ENCODE peak calls at places on chromosomes 12 and 14, in ten cellular contexts. Y, A, O, M, K, N, J, S, H and G are unnamed samples.

GRCh38 chr14:58746261-58746660 is 108.5 kb downstream of the DACT1 start:
- DNase-seq in Y (no peak), A (no peak), O (no peak), M (no peak), K (no peak), N (no peak), J (no peak), S (no peak), H (no peak), G (no peak)

GRCh38 chr14:101600891-101601602 is 39.8 kb downstream of the DIO3 start:
- DNase-seq in Y (peak), A (no peak), O (no peak), M (peak), K (no peak), N (peak), J (no peak), S (no peak), H (no peak), G (no peak)

GRCh38 chr12:38544357-38545066 is 227.9 kb downstream of the ALG10B start:
- DNase-seq in Y (no peak), A (no peak), O (no peak), M (no peak), K (peak), N (no peak), J (no peak), S (no peak), H (no peak), G (no peak)

GRCh38 chr12:7130791-7131501 is 775 bp downstream of the CLSTN3 start:
- DNase-seq in Y (no peak), A (peak), O (no peak), M (no peak), K (peak), N (peak), J (peak), S (peak), H (peak), G (peak)

GRCh38 chr12:31369712-31370521 is 44.0 kb upstream of the SINHCAF start:
- DNase-seq in Y (no peak), A (no peak), O (peak), M (no peak), K (no peak), N (peak), J (peak), S (peak), H (no peak), G (no peak)

GRCh38 chr14:100867631-100868315 is 35.7 kb downstream of the RTL1 start:
- DNase-seq in Y (peak), A (no peak), O (peak), M (no peak), K (no peak), N (no peak), J (no peak), S (no peak), H (no peak), G (no peak)

GRCh38 chr14:99727096-99727870 is 43.2 kb downstream of the CYP46A1 start:
- DNase-seq in Y (peak), A (no peak), O (peak), M (peak), K (no peak), N (no peak), J (peak), S (peak), H (no peak), G (no peak)

GRCh38 chr12:106282457-106283097 is 20.0 kb upstream of the TCP11L2 start:
- DNase-seq in Y (no peak), A (peak), O (no peak), M (no peak), K (peak), N (peak), J (peak), S (peak), H (no peak), G (no peak)

GRCh38 chr12:112386726-112387125 is 4.5 kb upstream of the HECTD4 start:
- DNase-seq in Y (no peak), A (no peak), O (no peak), M (no peak), K (peak), N (no peak), J (no peak), S (no peak), H (no peak), G (no peak)

GRCh38 chr14:64891839-64892375 is 12.2 kb upstream of the SPTB start:
- DNase-seq in Y (no peak), A (peak), O (no peak), M (no peak), K (peak), N (no peak), J (no peak), S (no peak), H (no peak), G (no peak)

GRCh38 chr12:12976366-12976765 is 23.7 kb downstream of the HEBP1 start:
- DNase-seq in Y (no peak), A (no peak), O (no peak), M (no peak), K (no peak), N (no peak), J (no peak), S (no peak), H (no peak), G (peak)

DNA sequence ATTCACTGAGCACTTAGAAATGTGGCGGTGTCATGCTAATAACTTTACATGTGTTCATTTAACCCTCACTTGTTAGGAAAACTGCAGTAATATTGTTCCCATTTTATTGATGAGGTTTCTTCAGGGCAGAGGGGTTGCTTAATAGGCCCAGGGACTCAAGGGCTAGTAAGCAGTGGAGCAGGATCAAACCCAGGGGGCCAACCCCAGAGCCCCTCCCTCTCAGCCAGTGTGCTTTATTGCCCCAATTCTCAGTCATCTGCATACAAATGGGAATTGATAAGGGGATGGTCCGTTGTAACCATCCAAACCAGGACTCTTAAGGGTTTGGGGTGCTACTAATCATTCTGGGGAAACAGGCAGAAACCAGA is 142.8 kb upstream of the AMIGO2 start:
- DNase-seq in Y (no peak), A (no peak), O (no peak), M (no peak), K (no peak), N (no peak), J (no peak), S (no peak), H (no peak), G (no peak)
- H3K27ac ChIP-seq in Y (no peak), A (peak), O (no peak), M (no peak), K (no peak), N (no peak), J (peak), S (no peak), H (peak), G (no peak)

GRCh38 chr12:93777249-93777648 is 100.1 kb downstream of the CRADD start:
- DNase-seq in Y (no peak), A (no peak), O (no peak), M (no peak), K (no peak), N (peak), J (no peak), S (no peak), H (no peak), G (no peak)

GRCh38 chr12:93782854-93783253 is 105.7 kb downstream of the CRADD start:
- DNase-seq in Y (no peak), A (no peak), O (no peak), M (no peak), K (no peak), N (no peak), J (no peak), S (no peak), H (no peak), G (no peak)

GRCh38 chr12:93776581-93777018 is 99.4 kb downstream of the CRADD start:
- DNase-seq in Y (no peak), A (no peak), O (no peak), M (no peak), K (no peak), N (no peak), J (no peak), S (no peak), H (no peak), G (no peak)

GRCh38 chr12:93778306-93778705 is 101.1 kb downstream of the CRADD start:
- DNase-seq in Y (peak), A (no peak), O (peak), M (no peak), K (no peak), N (peak), J (peak), S (no peak), H (no peak), G (no peak)

GRCh38 chr12:93780115-93780641 is 103.0 kb downstream of the CRADD start:
- DNase-seq in Y (no peak), A (no peak), O (no peak), M (no peak), K (no peak), N (no peak), J (no peak), S (no peak), H (no peak), G (no peak)
- H3K27ac ChIP-seq in Y (no peak), A (no peak), O (no peak), M (peak), K (no peak), N (no peak), J (no peak), S (no peak), H (no peak), G (no peak)

GRCh38 chr12:104957388-104958008 is 592 bp downstream of the SLC41A2 start:
- DNase-seq in Y (no peak), A (peak), O (no peak), M (no peak), K (no peak), N (no peak), J (no peak), S (peak), H (peak), G (no peak)
- H3K27ac ChIP-seq in Y (peak), A (peak), O (peak), M (peak), K (no peak), N (peak), J (peak), S (peak), H (no peak), G (no peak)

GRCh38 chr14:68389973-68390372 is 402.9 kb downstream of the ZFP36L1 start:
- DNase-seq in Y (no peak), A (no peak), O (no peak), M (no peak), K (no peak), N (no peak), J (no peak), S (no peak), H (no peak), G (no peak)
- H3K27ac ChIP-seq in Y (no peak), A (no peak), O (peak), M (no peak), K (no peak), N (no peak), J (no peak), S (no peak), H (no peak), G (no peak)

GRCh38 chr14:90553298-90553920 is 156.6 kb downstream of the CALM1 start:
- DNase-seq in Y (peak), A (no peak), O (no peak), M (no peak), K (peak), N (no peak), J (no peak), S (no peak), H (no peak), G (no peak)

GRCh38 chr14:90554341-90554740 is 157.5 kb downstream of the CALM1 start:
- DNase-seq in Y (peak), A (no peak), O (peak), M (no peak), K (no peak), N (no peak), J (no peak), S (peak), H (no peak), G (peak)

GRCh38 chr14:90552465-90553297 is 155.9 kb downstream of the CALM1 start:
- DNase-seq in Y (peak), A (no peak), O (no peak), M (no peak), K (no peak), N (no peak), J (no peak), S (no peak), H (no peak), G (no peak)

GRCh38 chr14:90555126-90556049 is 158.6 kb downstream of the CALM1 start:
- DNase-seq in Y (peak), A (no peak), O (no peak), M (no peak), K (no peak), N (no peak), J (no peak), S (no peak), H (no peak), G (no peak)

GRCh38 chr14:90553921-90554336 is 157.1 kb downstream of the CALM1 start:
- DNase-seq in Y (peak), A (no peak), O (no peak), M (no peak), K (peak), N (no peak), J (no peak), S (no peak), H (no peak), G (peak)
- H3K27ac ChIP-seq in Y (no peak), A (no peak), O (peak), M (no peak), K (peak), N (no peak), J (no peak), S (peak), H (no peak), G (peak)

DNA sequence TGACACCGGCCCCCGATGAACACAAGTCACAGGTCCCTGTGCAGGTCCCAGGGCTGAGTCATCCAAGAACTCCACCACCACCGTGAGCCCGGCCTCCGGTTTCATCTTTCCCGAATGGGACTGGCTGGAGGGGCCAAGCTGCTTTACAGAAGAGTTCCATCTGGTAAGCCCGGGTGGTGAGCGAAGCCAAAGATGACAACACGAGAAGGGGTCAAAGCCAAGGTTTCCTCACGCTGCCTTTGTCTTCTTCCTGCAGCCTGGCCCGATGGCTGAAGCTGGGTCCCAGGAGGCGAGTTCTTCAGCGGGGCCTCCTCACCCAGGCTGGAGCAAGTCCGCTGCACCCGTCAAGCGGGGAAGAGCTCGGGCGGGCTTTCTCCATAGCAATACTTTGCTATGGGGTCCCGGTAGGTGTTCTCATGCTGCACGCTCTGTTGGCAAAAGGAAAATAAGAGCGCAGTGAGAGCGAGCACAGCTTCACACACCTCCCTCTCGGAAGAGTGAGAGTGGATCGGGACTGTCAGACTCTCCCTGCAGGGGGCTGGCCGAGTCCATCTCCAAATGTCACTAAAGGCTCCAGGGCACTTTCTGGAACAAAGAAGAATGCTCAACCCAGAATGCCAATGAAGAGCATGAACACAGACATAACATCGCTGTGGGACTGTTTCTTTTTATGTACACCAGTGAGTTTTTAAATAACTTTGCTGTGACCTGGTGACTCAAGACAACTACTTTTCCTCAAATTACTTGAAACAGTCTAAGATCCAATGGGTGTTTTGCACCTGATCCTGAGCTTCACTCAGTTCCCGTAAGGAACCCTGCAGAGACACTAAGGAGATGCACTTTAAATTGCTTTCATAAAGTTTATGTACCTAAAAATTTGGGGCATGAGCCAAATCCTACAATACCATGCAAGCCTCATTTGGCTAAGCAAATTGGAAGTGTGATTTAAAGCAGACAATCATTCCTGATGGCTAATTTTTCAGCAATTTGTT is 20.1 kb downstream of the SPRING1 start:
- DNase-seq in Y (peak), A (no peak), O (peak), M (no peak), K (no peak), N (peak), J (no peak), S (no peak), H (no peak), G (peak)
- H3K27ac ChIP-seq in Y (no peak), A (no peak), O (no peak), M (peak), K (no peak), N (no peak), J (no peak), S (no peak), H (no peak), G (peak)

DNA sequence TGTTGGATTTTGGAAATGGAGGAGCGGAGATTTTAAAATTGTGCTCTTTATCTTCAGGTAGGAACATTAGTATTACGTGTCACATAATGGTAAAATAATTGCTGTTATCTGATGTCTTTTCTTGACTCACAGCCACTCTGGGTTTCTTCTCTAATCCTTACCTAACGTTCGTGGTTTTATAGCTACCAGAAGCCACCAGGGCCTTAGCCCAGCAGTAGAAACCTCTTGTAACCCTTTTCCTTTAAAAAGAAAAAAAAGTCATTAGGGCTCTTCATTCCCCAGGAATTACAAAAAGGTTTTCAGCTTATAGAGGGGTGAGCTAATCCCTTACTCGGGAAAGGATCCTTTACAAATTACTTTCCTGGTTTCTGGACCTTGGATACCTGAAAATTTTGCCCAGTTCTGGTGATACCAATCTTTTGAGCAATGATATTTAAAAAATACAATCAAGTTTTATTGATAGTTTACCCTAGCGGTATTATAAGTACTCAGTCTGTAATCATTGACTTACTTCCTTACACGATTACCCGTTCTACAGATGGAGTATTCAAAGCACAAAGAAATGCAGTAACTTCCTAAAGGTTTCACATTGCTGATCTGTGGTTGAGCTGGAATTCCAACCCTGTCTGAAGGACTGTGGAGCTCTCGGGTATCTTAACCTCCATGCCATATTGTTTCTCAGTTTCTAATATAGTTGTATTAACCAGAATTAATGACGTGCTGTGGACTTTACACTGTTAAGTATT is 1.6 kb downstream of the GABARAPL1 start:
- DNase-seq in Y (no peak), A (no peak), O (no peak), M (no peak), K (no peak), N (no peak), J (no peak), S (no peak), H (no peak), G (no peak)
- H3K27ac ChIP-seq in Y (peak), A (peak), O (peak), M (peak), K (peak), N (peak), J (peak), S (peak), H (peak), G (peak)

GRCh38 chr12:92142251-92142896 is 3.3 kb downstream of the BTG1 start:
- DNase-seq in Y (no peak), A (peak), O (no peak), M (no peak), K (no peak), N (no peak), J (no peak), S (no peak), H (no peak), G (no peak)

GRCh38 chr12:92139634-92140555 is 5.8 kb downstream of the BTG1 start:
- DNase-seq in Y (no peak), A (no peak), O (no peak), M (no peak), K (no peak), N (no peak), J (no peak), S (no peak), H (no peak), G (no peak)

GRCh38 chr12:92143280-92143679 is 2.4 kb downstream of the BTG1 start:
- DNase-seq in Y (no peak), A (peak), O (no peak), M (no peak), K (no peak), N (no peak), J (no peak), S (no peak), H (no peak), G (no peak)

GRCh38 chr12:92140919-92141536 is 4.6 kb downstream of the BTG1 start:
- DNase-seq in Y (no peak), A (no peak), O (no peak), M (no peak), K (no peak), N (no peak), J (no peak), S (no peak), H (no peak), G (no peak)

DNA sequence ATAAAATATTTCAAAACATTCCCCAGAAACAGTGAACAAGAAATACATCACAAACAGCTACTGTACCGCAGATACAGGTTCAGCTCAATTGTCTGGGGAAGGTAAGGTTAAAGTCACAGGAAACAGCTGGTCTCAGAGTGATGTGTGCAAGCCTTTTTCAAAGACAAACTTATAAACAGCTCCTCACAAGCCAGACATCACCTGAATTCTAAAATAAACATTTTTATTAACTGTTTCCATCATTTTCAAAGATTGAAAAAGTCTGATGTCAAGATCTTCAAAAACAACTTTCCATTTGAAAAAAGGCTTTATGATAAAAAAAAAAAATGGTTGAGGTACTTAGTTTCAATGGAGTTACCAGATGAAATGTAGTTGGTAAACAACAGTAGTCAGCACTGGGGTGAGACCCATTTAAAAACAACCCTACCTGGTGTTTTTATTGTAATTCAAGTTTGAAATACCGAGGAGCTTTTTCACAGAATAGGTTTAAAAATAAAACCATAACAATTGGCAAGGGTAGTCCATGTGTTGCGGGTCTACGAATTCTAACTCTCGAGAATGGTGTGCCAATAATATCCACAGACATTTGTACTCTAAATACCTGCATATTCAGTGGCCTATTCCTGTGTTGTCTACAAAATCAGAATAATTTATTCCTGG is 3.9 kb downstream of the BTG1 start:
- DNase-seq in Y (no peak), A (peak), O (no peak), M (no peak), K (no peak), N (no peak), J (no peak), S (no peak), H (no peak), G (no peak)
- H3K27ac ChIP-seq in Y (no peak), A (peak), O (peak), M (peak), K (no peak), N (no peak), J (peak), S (peak), H (peak), G (no peak)